ENCODE peak calls at places on chromosomes 5 and 9, in four cellular contexts. F is IMR-90, M is K562, C is HepG2. N is an unnamed sample.

GRCh38 chr5:144844086-144844485 is 673.4 kb downstream of the KCTD16 start:
- DNase-seq in C (no peak), M (no peak), F (no peak), N (no peak)

GRCh38 chr5:15566306-15566705 is 66.3 kb downstream of the FBXL7 start:
- DNase-seq in C (no peak), M (no peak), F (no peak), N (no peak)

GRCh38 chr9:95343725-95344287 is 26.3 kb upstream of the FANCC start:
- DNase-seq in M (no peak), F (no peak), C (no peak), N (no peak)

GRCh38 chr5:139388198-139388821 is 1.4 kb downstream of the MZB1 start:
- DNase-seq in F (peak; percentile 20), M (no peak), C (peak; percentile 63), N (peak; percentile 64)

GRCh38 chr5:85484982-85485574 is 1100.4 kb upstream of the EDIL3 start:
- DNase-seq in M (no peak), F (no peak), C (no peak), N (no peak)

GRCh38 chr9:127723450-127723849 is 7.6 kb downstream of the TTC16 start:
- DNase-seq in C (no peak), F (peak; percentile 66), M (no peak), N (no peak)

GRCh38 chr9:95947118-95947517 is 71.6 kb downstream of the ERCC6L2 start:
- DNase-seq in C (no peak), F (no peak), M (no peak), N (no peak)

GRCh38 chr9:130298663-130299279 is 33.2 kb downstream of the HMCN2 start:
- DNase-seq in C (peak; percentile 6), F (no peak), M (peak; percentile 75), N (no peak)

GRCh38 chr9:89021154-89021803 is 30.0 kb downstream of the S1PR3 start:
- DNase-seq in F (peak; percentile 94), C (no peak), M (no peak), N (peak; percentile 61)

GRCh38 chr9:112665347-112665746 is 52.6 kb downstream of the INIP start:
- DNase-seq in M (no peak), C (no peak), F (peak; percentile 47), N (no peak)

GRCh38 chr5:133992429-133993151 is 12.2 kb downstream of the VDAC1 start:
- DNase-seq in F (no peak), M (no peak), C (no peak), N (no peak)

GRCh38 chr9:2576631-2577030 is 45.0 kb upstream of the VLDLR start:
- DNase-seq in F (no peak), M (no peak), C (no peak), N (no peak)

GRCh38 chr9:35903049-35903448 is 3.0 kb upstream of the HRCT1 start:
- DNase-seq in M (peak; percentile 55), F (peak; percentile 65), C (peak; percentile 65), N (peak; percentile 79)

GRCh38 chr5:31854625-31855526 is 215.9 kb downstream of the PDZD2 start:
- DNase-seq in C (no peak), F (no peak), M (no peak), N (peak; percentile 42)

GRCh38 chr5:66849803-66850202 is 253.6 kb downstream of the MAST4 start:
- DNase-seq in F (peak; percentile 55), C (no peak), M (no peak), N (no peak)

GRCh38 chr9:124776952-124777645 is at the start of gene OLFML2A:
- DNase-seq in M (peak; percentile 40), F (no peak), C (no peak), N (peak; percentile 41)

GRCh38 chr9:6584881-6585597 is 60.5 kb downstream of the GLDC start:
- DNase-seq in M (no peak), C (peak; percentile 19), F (peak; percentile 40), N (peak; percentile 50)

GRCh38 chr5:172133359-172134029 is 54.5 kb downstream of the STK10 start:
- DNase-seq in C (no peak), F (peak; percentile 92), M (no peak), N (no peak)

GRCh38 chr5:24183941-24184340 is 460.8 kb downstream of the CDH10 start:
- DNase-seq in M (no peak), F (no peak), C (no peak), N (no peak)

GRCh38 chr5:157464518-157465171 is 4.6 kb downstream of the NIPAL4 start:
- DNase-seq in M (peak; percentile 55), C (no peak), F (peak; percentile 90), N (peak; percentile 69)

GRCh38 chr9:137055385-137056364 is 1.8 kb upstream of the ENTPD2 start:
- DNase-seq in C (peak; percentile 86), F (peak; percentile 41), M (no peak), N (peak; percentile 58)

GRCh38 chr5:961002-961710 is 47.4 kb upstream of the NKD2 start:
- DNase-seq in M (no peak), C (no peak), F (no peak), N (no peak)

GRCh38 chr9:24218656-24219055 is 327.0 kb downstream of the IZUMO3 start:
- DNase-seq in F (no peak), M (no peak), C (no peak), N (no peak)

GRCh38 chr9:129164246-129164930 is 13.7 kb downstream of the IER5L start:
- DNase-seq in F (peak; percentile 53), M (no peak), C (peak; percentile 72), N (no peak)

GRCh38 chr9:16064701-16065230 is 511.9 kb downstream of the CCDC171 start:
- DNase-seq in C (no peak), F (no peak), M (no peak), N (no peak)

GRCh38 chr9:84694248-84694647 is 24.7 kb downstream of the NTRK2 start:
- DNase-seq in F (no peak), M (no peak), C (no peak), N (no peak)

GRCh38 chr9:629136-629535 is 212.4 kb upstream of the DMRT1 start:
- DNase-seq in M (no peak), F (peak; percentile 11), C (no peak), N (no peak)

GRCh38 chr9:125845271-125845808 is 98.2 kb downstream of the PBX3 start:
- DNase-seq in C (no peak), M (no peak), F (no peak), N (no peak)

GRCh38 chr9:87683751-87684626 is 41.9 kb upstream of the CTSL start:
- DNase-seq in M (no peak), C (no peak), F (no peak), N (no peak)

GRCh38 chr9:87686520-87687090 is 39.3 kb upstream of the CTSL start:
- DNase-seq in M (no peak), C (no peak), F (no peak), N (no peak)

GRCh38 chr9:87685871-87686519 is 39.9 kb upstream of the CTSL start:
- DNase-seq in F (peak; percentile 27), M (peak; percentile 18), C (no peak), N (no peak)

GRCh38 chr9:87685431-87685830 is 40.5 kb upstream of the CTSL start:
- DNase-seq in C (no peak), M (no peak), F (peak; percentile 67), N (no peak)

DNA sequence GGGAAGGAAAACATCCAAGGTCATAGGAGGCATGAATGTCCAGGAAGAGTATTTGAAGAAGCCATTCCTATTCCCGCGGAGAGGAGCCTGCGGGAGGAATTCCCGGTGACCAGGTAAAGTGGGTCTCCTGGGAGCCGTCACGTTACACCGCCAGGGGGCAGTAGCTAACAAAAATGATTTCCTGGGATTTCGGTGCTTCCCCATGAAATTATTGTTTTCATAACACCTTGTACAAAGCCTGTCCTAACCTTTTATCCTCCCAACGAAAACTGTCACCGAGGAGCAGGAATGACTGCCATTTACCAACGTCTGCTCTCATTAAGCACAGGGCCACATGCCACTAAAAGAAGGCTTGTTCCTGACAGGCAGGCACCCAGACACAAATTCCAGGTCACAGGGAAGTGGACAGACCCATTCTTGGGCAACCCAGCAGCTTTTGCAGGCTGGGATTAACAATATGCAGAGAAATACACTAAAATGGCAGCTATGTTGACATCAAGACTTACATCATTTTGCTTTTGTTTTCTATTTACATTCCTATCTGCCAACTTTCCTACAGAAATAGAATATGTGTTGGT is 41.2 kb upstream of the CTSL start:
- DNase-seq in M (peak; percentile 60), C (peak; percentile 19), F (peak; percentile 24), N (peak; percentile 44)
- TF ChIP-seq SMC3 in M (peak; percentile 66), C (peak; percentile 77), F (peak; percentile 84), N (peak; percentile 94)

DNA sequence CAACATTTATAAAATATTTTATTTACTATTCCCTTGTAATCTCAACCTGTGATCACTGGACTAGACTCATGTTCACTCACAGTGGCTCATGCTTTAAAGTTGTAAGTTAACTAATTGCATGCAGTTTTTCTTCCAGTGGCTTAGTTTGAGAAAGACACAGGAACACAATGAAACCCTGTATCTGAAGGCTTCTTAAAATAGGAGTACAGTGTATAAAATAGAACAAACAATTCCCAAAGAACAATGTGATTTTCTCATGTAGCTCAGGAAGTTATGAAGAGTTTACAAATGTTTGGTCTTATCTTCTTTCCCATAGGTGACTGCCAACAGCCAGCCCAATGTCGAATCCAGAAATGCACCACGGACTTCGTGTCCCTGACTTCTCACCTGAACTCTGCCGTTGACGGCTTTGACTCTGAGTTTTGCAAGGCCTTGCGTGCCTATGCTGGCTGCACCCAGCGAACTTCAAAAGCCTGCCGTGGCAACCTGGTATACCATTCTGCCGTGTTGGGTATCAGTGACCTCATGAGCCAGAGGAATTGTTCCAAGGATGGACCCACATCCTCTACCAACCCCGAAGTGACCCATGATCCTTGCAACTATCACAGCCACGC is 5.9 kb downstream of the RGMB start:
- DNase-seq in C (peak; percentile 87), F (no peak), M (no peak), N (no peak)
- TF ChIP-seq MAZ in C (no peak), F (no peak), M (no peak), N (no peak)

DNA sequence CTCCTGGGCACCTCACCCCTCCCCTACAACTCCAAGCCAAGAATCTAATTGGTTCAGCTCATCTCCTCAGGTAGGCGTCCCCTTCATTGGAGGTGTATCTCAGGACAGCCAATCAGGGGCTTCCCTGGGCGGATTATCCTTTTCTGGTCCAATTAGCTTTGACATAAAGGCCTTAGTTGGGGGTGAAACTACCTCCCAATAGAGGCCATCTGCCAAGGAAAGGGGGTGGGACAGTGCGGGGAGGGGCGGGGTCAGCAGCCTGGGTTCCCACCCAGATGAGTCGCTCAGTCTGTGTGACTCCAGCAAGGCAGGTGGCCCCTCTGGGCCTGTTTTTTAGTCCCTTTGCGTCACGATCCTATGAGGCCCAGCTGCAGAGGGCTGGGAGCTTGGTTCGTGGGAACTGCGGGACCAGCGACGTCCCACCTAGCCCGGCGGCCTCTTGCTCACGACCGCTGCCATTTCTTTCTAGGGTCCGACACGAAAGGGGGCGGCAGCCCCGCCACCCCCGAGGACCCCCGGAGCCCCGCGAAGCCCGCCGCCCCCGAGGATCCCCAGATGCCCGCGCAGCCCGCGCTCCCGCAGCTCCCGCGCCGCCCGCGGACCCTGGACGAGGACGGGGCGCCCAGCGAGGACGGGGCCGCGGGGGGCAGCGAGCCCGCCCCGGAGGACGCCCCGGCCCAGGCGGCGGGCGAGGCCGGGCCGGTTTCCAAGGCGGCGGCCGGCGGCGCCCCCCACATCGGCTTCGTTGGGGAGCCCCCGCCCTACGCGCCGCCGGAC is 9.0 kb downstream of the PRRT1B start:
- DNase-seq in F (no peak), C (no peak), M (no peak), N (no peak)
- TF ChIP-seq SMC3 in F (no peak), C (no peak), M (no peak), N (no peak)

GRCh38 chr5:42597318-42597937 is 159.2 kb upstream of the CCDC152 start:
- DNase-seq in F (no peak), M (no peak), C (no peak), N (no peak)

GRCh38 chr5:42600441-42600840 is 156.2 kb upstream of the CCDC152 start:
- DNase-seq in M (no peak), C (no peak), F (no peak), N (no peak)

GRCh38 chr5:42596817-42597216 is 159.8 kb upstream of the CCDC152 start:
- DNase-seq in M (no peak), C (peak; percentile 79), F (no peak), N (no peak)

GRCh38 chr5:42598311-42598710 is 158.3 kb upstream of the CCDC152 start:
- DNase-seq in F (no peak), C (no peak), M (no peak), N (no peak)

GRCh38 chr5:42599106-42599505 is 157.5 kb upstream of the CCDC152 start:
- DNase-seq in C (no peak), F (no peak), M (no peak), N (no peak)
- TF ChIP-seq MAZ in C (no peak), F (no peak), M (no peak), N (no peak)

N was measured in A549.